ENCODE peak calls at places on chromosome 3, in seven cellular contexts. M, U, K, E, O, C and F are unnamed samples.

GRCh38 chr3:177810162-177810623 is 612.9 kb upstream of the TBL1XR1 start:
- DNase-seq in O (peak), K (no peak), U (peak), E (no peak), C (peak), M (no peak), F (peak)

GRCh38 chr3:62367735-62368704 is 5.3 kb downstream of the FEZF2 start:
- DNase-seq in K (no peak), M (no peak), C (no peak), U (no peak), O (no peak), E (no peak), F (no peak)

GRCh38 chr3:120177907-120178306 is 83.7 kb upstream of the GSK3B start:
- DNase-seq in U (no peak), C (no peak), E (no peak), M (no peak), K (no peak), O (no peak), F (no peak)

GRCh38 chr3:76054404-76054803 is 269.1 kb upstream of the ZNF717 start:
- DNase-seq in C (no peak), O (no peak), U (no peak), M (no peak), E (no peak), K (no peak), F (no peak)

GRCh38 chr3:171056528-171056927 is 30.0 kb upstream of the SLC2A2 start:
- DNase-seq in U (peak), E (no peak), K (no peak), M (no peak), C (peak), O (no peak), F (no peak)

GRCh38 chr3:194579091-194579606 is 54.1 kb downstream of the TMEM44 start:
- DNase-seq in K (no peak), E (no peak), M (no peak), C (no peak), U (peak), O (no peak), F (no peak)

GRCh38 chr3:46947981-46948791 is 28.4 kb downstream of the CCDC12 start:
- DNase-seq in U (peak), E (no peak), K (peak), O (peak), M (no peak), C (peak), F (no peak)

GRCh38 chr3:43919067-43919466 is 228.3 kb downstream of the ABHD5 start:
- DNase-seq in C (peak), O (no peak), M (no peak), K (no peak), U (peak), E (no peak), F (no peak)

GRCh38 chr3:55608266-55608937 is 121.3 kb upstream of the WNT5A start:
- DNase-seq in C (no peak), E (no peak), O (no peak), U (no peak), K (no peak), M (no peak), F (no peak)

GRCh38 chr3:135329479-135329878 is 534.4 kb downstream of the EPHB1 start:
- DNase-seq in M (no peak), K (no peak), U (no peak), C (peak), E (no peak), O (no peak), F (no peak)

GRCh38 chr3:139427283-139428060 is 38.0 kb upstream of the COPB2 start:
- DNase-seq in E (peak), O (peak), C (peak), M (no peak), K (no peak), U (peak), F (no peak)

GRCh38 chr3:24096695-24097290 is 151.7 kb downstream of the NR1D2 start:
- DNase-seq in U (no peak), O (no peak), M (no peak), C (no peak), K (no peak), E (no peak), F (no peak)

GRCh38 chr3:52455283-52456168 is at the start of gene NISCH:
- DNase-seq in M (peak), K (peak), E (peak), O (peak), U (peak), C (peak), F (peak)

GRCh38 chr3:88000853-88001252 is 58.0 kb downstream of the CGGBP1 start:
- DNase-seq in O (no peak), K (no peak), U (no peak), M (no peak), C (no peak), E (no peak), F (no peak)

GRCh38 chr3:36606871-36607765 is 157.2 kb downstream of the DCLK3 start:
- DNase-seq in U (no peak), C (no peak), E (no peak), K (no peak), O (no peak), M (no peak), F (no peak)

GRCh38 chr3:132034486-132035464 is at the start of gene CPNE4:
- DNase-seq in E (peak), K (no peak), C (peak), O (peak), M (peak), U (peak), F (peak)

GRCh38 chr3:184002469-184002868 is 15.2 kb downstream of the ABCC5 start:
- DNase-seq in C (no peak), M (no peak), O (no peak), U (no peak), E (no peak), K (no peak), F (no peak)

GRCh38 chr3:87489892-87490291 is 213.5 kb upstream of the POU1F1 start:
- DNase-seq in C (no peak), K (no peak), M (no peak), U (no peak), E (no peak), O (no peak), F (no peak)

GRCh38 chr3:131361464-131362421 is 19.8 kb upstream of the NUDT16 start:
- DNase-seq in K (no peak), E (peak), O (peak), C (peak), U (peak), M (peak), F (no peak)

GRCh38 chr3:46932455-46933225 is 43.9 kb downstream of the CCDC12 start:
- DNase-seq in O (no peak), U (no peak), C (no peak), M (no peak), E (no peak), K (no peak), F (no peak)